ENCODE peak calls at places on chromosomes 2 and 18, in four cellular contexts. D, Q, X and O are unnamed samples.

GRCh38 chr2:230807686-230808085 is 57.1 kb upstream of the ITM2C start:
- DNase-seq in X (no peak), Q (no peak), D (no peak), O (no peak)

GRCh38 chr2:109527846-109528705 is 85.7 kb downstream of the SEPTIN10 start:
- DNase-seq in X (no peak), D (no peak), Q (no peak), O (no peak)

GRCh38 chr18:76348267-76349066 is 146.6 kb downstream of the ZNF516 start:
- DNase-seq in Q (no peak), X (no peak), D (no peak), O (no peak)

GRCh38 chr2:164710252-164710633 is 89.0 kb upstream of the GRB14 start:
- DNase-seq in Q (no peak), X (no peak), D (peak), O (no peak)

GRCh38 chr18:48957136-48957535 is 6.4 kb upstream of the SMAD7 start:
- DNase-seq in D (no peak), X (no peak), Q (no peak), O (no peak)

GRCh38 chr2:236840215-236840614 is 245.5 kb upstream of the COPS8 start:
- DNase-seq in X (no peak), Q (no peak), D (no peak), O (no peak)

GRCh38 chr2:56713161-56713676 is 529.4 kb downstream of the CCDC85A start:
- DNase-seq in Q (no peak), X (no peak), D (peak), O (no peak)

GRCh38 chr2:54726940-54727339 is 3.5 kb downstream of the EML6 start:
- DNase-seq in X (no peak), D (no peak), Q (no peak), O (no peak)

GRCh38 chr2:33292981-33293586 is 183.4 kb upstream of the RASGRP3 start:
- DNase-seq in D (no peak), Q (no peak), X (no peak), O (no peak)

GRCh38 chr2:213679894-213680293 is 395.6 kb downstream of the SPAG16 start:
- DNase-seq in X (no peak), Q (no peak), D (no peak), O (no peak)

GRCh38 chr2:97267411-97268074 is 154.6 kb downstream of the ANKRD36 start:
- DNase-seq in D (peak), X (peak), Q (no peak), O (no peak)

GRCh38 chr2:159903404-159904126 is 105.6 kb upstream of the CD302 start:
- DNase-seq in X (peak), Q (no peak), D (no peak), O (no peak)

GRCh38 chr2:180890781-180891180 is 89.6 kb upstream of the UBE2E3 start:
- DNase-seq in D (peak), X (no peak), Q (no peak), O (no peak)

GRCh38 chr2:239893236-239893515 is 132.0 kb downstream of the NDUFA10 start:
- DNase-seq in D (no peak), Q (no peak), X (no peak), O (no peak)

GRCh38 chr2:217703102-217703501 is 299.7 kb downstream of the TNS1 start:
- DNase-seq in D (no peak), Q (no peak), X (no peak), O (no peak)

GRCh38 chr2:146124741-146125140 is 1604.8 kb upstream of the ZEB2 start:
- DNase-seq in D (peak), Q (no peak), X (no peak), O (no peak)

GRCh38 chr2:214648520-214648919 is 161.0 kb downstream of the BARD1 start:
- DNase-seq in X (no peak), D (peak), Q (no peak), O (no peak)

GRCh38 chr2:225274751-225275150 is 124.8 kb upstream of the NYAP2 start:
- DNase-seq in D (peak), Q (no peak), X (no peak), O (no peak)

GRCh38 chr2:9423922-9424272 is 443 bp downstream of the CPSF3 start:
- DNase-seq in D (peak), Q (no peak), X (peak), O (no peak)

GRCh38 chr2:240420206-240420899 is 15.1 kb upstream of the GPC1 start:
- DNase-seq in D (no peak), Q (no peak), X (no peak), O (no peak)

GRCh38 chr2:3493610-3493997 is 25.7 kb downstream of the ADI1 start:
- DNase-seq in D (peak), Q (no peak), X (peak), O (no peak)

GRCh38 chr2:60391250-60392013 is 162.0 kb downstream of the BCL11A start:
- DNase-seq in X (no peak), D (no peak), Q (no peak), O (no peak)

GRCh38 chr2:54454922-54455583 is 1.1 kb upstream of the SPTBN1 start:
- DNase-seq in Q (no peak), X (peak), D (no peak), O (peak)

DNA sequence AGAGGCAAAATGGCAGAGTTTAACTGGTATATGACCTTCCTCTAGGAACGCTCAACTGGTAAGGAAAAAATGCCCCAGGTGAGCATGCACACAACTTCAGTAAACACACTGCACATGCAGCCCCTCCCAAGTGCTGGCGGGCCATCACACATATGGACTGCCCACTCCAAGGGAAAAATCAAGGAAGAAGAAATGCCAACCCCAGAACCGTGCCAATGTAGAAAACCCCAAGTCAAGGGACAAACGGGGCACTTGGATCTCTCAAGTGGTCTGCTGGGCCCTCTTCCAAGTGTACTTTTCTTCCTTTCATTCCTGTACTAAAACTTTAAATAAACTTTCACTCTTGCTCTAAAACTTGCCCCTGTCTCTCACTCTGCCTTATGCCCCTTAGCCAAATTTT is 76.4 kb upstream of the ACVR1 start:
- DNase-seq in X (no peak), D (no peak), Q (no peak), O (no peak)
- TF ChIP-seq POLR2A in X (no peak), D (no peak), Q (no peak), O (no peak)

GRCh38 chr18:73153271-73153670 is 285.5 kb upstream of the NETO1 start:
- DNase-seq in D (peak), X (no peak), Q (no peak), O (no peak)

GRCh38 chr18:73150199-73150598 is 282.4 kb upstream of the NETO1 start:
- DNase-seq in D (no peak), X (no peak), Q (no peak), O (no peak)

GRCh38 chr18:73144030-73144429 is 276.2 kb upstream of the NETO1 start:
- DNase-seq in D (no peak), X (no peak), Q (no peak), O (no peak)

GRCh38 chr18:73151086-73151485 is 283.3 kb upstream of the NETO1 start:
- DNase-seq in D (peak), X (no peak), Q (no peak), O (no peak)

DNA sequence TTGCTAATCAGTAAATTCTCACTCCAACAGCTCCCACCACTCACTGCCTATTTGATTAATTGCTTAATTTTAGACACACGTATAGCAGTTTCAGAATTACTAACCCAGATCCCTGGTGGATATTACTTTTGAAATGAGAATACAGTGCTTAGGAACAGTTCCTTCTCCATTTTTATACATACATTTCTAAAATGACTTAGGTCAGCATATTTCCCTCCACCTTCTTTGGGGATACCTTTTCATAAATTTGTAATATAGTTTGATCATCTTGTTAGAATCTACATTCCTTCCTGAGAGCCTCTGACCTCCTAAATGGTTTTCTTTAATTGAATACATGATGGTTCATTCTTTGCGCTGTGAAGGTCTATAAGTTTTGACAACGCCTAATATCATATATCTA is 279.8 kb upstream of the NETO1 start:
- DNase-seq in D (no peak), X (no peak), Q (no peak), O (no peak)
- TF ChIP-seq POLR2A in D (no peak), X (no peak), Q (no peak), O (no peak)

DNA sequence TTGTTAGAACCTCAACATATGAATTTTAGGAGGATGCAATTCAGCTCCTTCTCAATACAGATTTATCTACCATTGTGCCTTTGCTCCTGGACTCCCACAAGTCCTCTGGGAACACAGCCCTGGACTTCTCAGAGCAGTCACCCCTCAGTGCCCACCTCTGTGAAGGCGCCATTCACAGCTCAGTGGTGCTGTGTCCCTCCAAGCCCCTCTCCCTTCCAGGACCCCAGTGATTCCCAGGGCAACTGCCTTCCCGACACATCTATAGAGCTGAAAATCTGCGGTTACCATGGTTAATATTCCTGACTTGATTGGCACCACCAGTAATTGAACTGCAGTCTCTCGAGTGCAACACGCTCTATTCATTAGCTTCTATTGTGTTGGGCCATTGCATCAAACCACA is 524.2 kb upstream of the ID2 start:
- DNase-seq in X (no peak), Q (no peak), D (no peak), O (no peak)
- TF ChIP-seq POLR2A in X (no peak), Q (no peak), D (no peak), O (no peak)

GRCh38 chr2:101999122-101999789 is 7.5 kb downstream of the IL1R2 start:
- DNase-seq in D (peak), X (no peak), Q (peak), O (no peak)
- TF ChIP-seq POLR2A in D (no peak), X (no peak), Q (no peak), O (no peak)

DNA sequence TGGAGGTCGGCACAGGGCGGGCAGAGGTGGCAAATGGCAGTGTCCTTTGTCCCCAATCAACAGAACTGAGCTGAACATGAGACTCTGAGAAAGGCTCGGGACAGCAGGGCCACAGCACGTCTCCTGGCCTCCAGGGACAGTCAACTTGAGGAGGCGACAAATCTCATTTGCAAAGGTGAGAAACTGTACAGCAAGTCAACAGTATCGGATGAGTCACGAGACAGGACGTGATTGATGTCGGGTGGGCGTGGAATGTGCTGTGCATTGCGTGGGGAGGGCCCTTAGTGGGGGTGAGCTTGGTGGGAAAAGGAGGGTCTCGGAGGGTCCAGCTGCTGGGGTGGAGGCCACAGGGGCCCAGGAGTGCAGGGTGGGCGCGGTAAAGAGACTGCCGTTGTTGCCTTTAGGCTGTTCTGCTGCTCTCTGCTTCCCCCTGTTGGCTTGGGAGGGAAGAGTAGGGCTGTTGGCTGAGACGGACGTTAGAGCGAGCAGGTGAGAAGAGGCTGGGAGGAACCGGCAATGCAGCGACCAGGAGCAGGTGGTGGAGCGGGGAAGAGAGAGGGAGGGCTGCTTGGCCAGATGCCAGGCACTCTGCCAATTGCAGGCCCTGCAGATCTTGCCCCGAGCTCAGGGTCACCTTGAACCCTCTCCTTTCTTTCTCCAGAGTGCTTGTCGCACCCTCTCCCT is 164.3 kb downstream of the BCL2 start:
- DNase-seq in Q (peak), X (peak), D (no peak), O (peak)
- TF ChIP-seq POLR2A in Q (no peak), X (no peak), D (no peak), O (no peak)

DNA sequence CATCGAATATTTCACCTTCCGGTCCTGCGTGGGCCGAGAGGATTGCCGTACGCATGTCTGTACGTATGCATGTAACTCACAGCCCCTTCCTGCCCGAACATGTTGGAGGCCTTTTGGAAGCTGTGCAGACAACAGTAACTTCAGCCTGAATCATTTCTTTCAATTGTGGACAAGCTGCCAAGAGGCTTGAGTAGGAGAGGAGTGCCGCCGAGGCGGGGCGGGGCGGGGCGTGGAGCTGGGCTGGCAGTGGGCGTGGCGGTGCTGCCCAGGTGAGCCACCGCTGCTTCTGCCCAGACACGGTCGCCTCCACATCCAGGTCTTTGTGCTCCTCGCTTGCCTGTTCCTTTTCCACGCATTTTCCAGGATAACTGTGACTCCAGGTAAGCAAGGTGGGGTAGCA is at the start of gene SERPINB5:
- DNase-seq in D (no peak), Q (no peak), X (no peak), O (no peak)
- TF ChIP-seq POLR2A in D (no peak), Q (no peak), X (no peak), O (no peak)